ENCODE peak calls at places on chromosome 7, in ten cellular contexts. C, K, N, D, V, L, O, Q, I and B are unnamed samples.

GRCh38 chr7:69598081-69598486 is at the start of gene AUTS2:
- DNase-seq in C (peak), D (no peak), N (peak), Q (peak), V (peak), O (peak), I (peak), L (peak), K (peak), B (peak)

GRCh38 chr7:75925717-75926435 is 10.9 kb downstream of the POR start:
- DNase-seq in I (no peak), Q (no peak), N (no peak), O (no peak), V (no peak), C (no peak), L (no peak), D (no peak), K (no peak), B (no peak)

GRCh38 chr7:90461216-90461615 is 8.2 kb upstream of the PTTG1IP2 start:
- DNase-seq in O (no peak), D (no peak), I (no peak), Q (no peak), C (no peak), V (no peak), K (no peak), L (no peak), N (no peak), B (no peak)

GRCh38 chr7:41107938-41108448 is 594.9 kb downstream of the INHBA start:
- DNase-seq in K (no peak), C (no peak), O (no peak), I (no peak), Q (no peak), D (no peak), V (no peak), N (no peak), L (peak), B (no peak)

GRCh38 chr7:66190504-66190857 is 14.7 kb upstream of the TPST1 start:
- DNase-seq in N (no peak), K (no peak), I (no peak), Q (no peak), L (no peak), D (no peak), V (no peak), C (no peak), O (no peak), B (no peak)

GRCh38 chr7:114356133-114356532 is 58.5 kb upstream of the FOXP2 start:
- DNase-seq in V (no peak), D (no peak), N (no peak), O (no peak), L (no peak), C (no peak), K (no peak), Q (no peak), I (no peak), B (no peak)

GRCh38 chr7:139367438-139368155 is 7.9 kb downstream of the LUC7L2 start:
- DNase-seq in K (no peak), D (no peak), O (no peak), L (no peak), Q (no peak), V (no peak), I (no peak), C (no peak), N (no peak), B (no peak)

GRCh38 chr7:133650067-133650466 is 397.2 kb downstream of the EXOC4 start:
- DNase-seq in K (no peak), V (no peak), L (no peak), O (no peak), I (no peak), C (no peak), D (no peak), N (no peak), Q (no peak), B (no peak)

GRCh38 chr7:51229620-51230323 is 86.8 kb downstream of the COBL start:
- DNase-seq in K (no peak), I (no peak), V (no peak), N (no peak), L (no peak), Q (no peak), D (no peak), O (no peak), C (no peak), B (no peak)

GRCh38 chr7:142508251-142508650 is 241.0 kb upstream of the PRSS1 start:
- DNase-seq in O (peak), L (no peak), C (no peak), V (no peak), Q (no peak), D (peak), N (no peak), K (peak), I (no peak), B (no peak)

GRCh38 chr7:84783161-84783803 is 403.6 kb downstream of the SEMA3D start:
- DNase-seq in L (no peak), O (no peak), D (no peak), V (no peak), C (no peak), I (no peak), Q (no peak), K (no peak), N (no peak), B (no peak)

GRCh38 chr7:108158766-108159165 is 28.6 kb upstream of the LAMB4 start:
- DNase-seq in D (no peak), V (no peak), N (no peak), Q (no peak), K (no peak), C (no peak), L (no peak), I (no peak), O (no peak), B (no peak)

GRCh38 chr7:133480868-133481267 is 228.0 kb downstream of the EXOC4 start:
- DNase-seq in C (no peak), O (no peak), V (no peak), K (no peak), L (no peak), I (no peak), Q (no peak), N (no peak), D (no peak), B (no peak)

GRCh38 chr7:12729112-12729511 is 41.7 kb downstream of the ARL4A start:
- DNase-seq in D (no peak), V (peak), L (peak), C (peak), Q (peak), N (no peak), O (peak), K (peak), I (peak), B (peak)

GRCh38 chr7:132977234-132977633 is 104.7 kb downstream of the CHCHD3 start:
- DNase-seq in O (no peak), N (no peak), Q (no peak), K (no peak), C (no peak), D (no peak), I (no peak), L (no peak), V (no peak), B (no peak)

GRCh38 chr7:73995330-73995729 is 32.6 kb upstream of the ELN start:
- DNase-seq in N (no peak), V (no peak), Q (no peak), I (no peak), K (no peak), C (no peak), L (no peak), D (no peak), O (no peak), B (no peak)

GRCh38 chr7:6462094-6462493 is 14.3 kb upstream of the DAGLB start:
- DNase-seq in L (no peak), D (no peak), K (no peak), N (no peak), V (no peak), C (no peak), O (no peak), I (no peak), Q (no peak), B (no peak)

GRCh38 chr7:134493091-134493490 is 34.2 kb upstream of the AKR1B1 start:
- DNase-seq in Q (no peak), V (no peak), D (no peak), O (no peak), I (no peak), L (no peak), C (no peak), K (no peak), N (no peak), B (no peak)

GRCh38 chr7:116180302-116180701 is 30.0 kb upstream of the TES start:
- DNase-seq in C (no peak), Q (no peak), L (peak), D (peak), V (peak), K (no peak), N (peak), O (no peak), I (peak), B (no peak)

GRCh38 chr7:134188311-134188710 is 61.2 kb downstream of the LRGUK start:
- DNase-seq in K (no peak), C (no peak), D (no peak), O (no peak), N (no peak), Q (no peak), I (no peak), V (no peak), L (no peak), B (no peak)

GRCh38 chr7:91140982-91141381 is 123.3 kb upstream of the FZD1 start:
- DNase-seq in O (no peak), D (no peak), N (no peak), C (no peak), I (no peak), K (no peak), V (no peak), L (no peak), Q (no peak), B (no peak)

GRCh38 chr7:1368682-1369571 is 90.3 kb downstream of the MICALL2 start:
- DNase-seq in L (peak), Q (no peak), N (no peak), I (no peak), C (no peak), D (peak), K (no peak), O (no peak), V (peak), B (no peak)

GRCh38 chr7:74409571-74409970 is 44.1 kb upstream of the GTF2IRD1 start:
- DNase-seq in N (no peak), L (no peak), O (no peak), C (no peak), K (no peak), D (no peak), I (no peak), V (no peak), Q (no peak), B (no peak)

GRCh38 chr7:115033917-115034459 is 112.1 kb downstream of the MDFIC start:
- DNase-seq in N (no peak), I (no peak), C (no peak), V (no peak), Q (no peak), O (no peak), D (no peak), K (no peak), L (no peak), B (no peak)

GRCh38 chr7:139855498-139856270 is 26.6 kb downstream of the TBXAS1 start:
- DNase-seq in Q (no peak), K (peak), V (no peak), L (no peak), O (no peak), N (no peak), D (no peak), I (no peak), C (no peak), B (no peak)

GRCh38 chr7:36441344-36442022 is 51.8 kb downstream of the ANLN start:
- DNase-seq in I (no peak), K (no peak), L (no peak), V (no peak), O (no peak), N (no peak), C (no peak), D (no peak), Q (no peak), B (no peak)

GRCh38 chr7:111138196-111138569 is 47.3 kb downstream of the LRRN3 start:
- DNase-seq in V (no peak), O (no peak), D (peak), C (no peak), Q (no peak), L (no peak), I (peak), K (peak), N (peak), B (no peak)

GRCh38 chr7:139709460-139709859 is 68.3 kb downstream of the HIPK2 start:
- DNase-seq in L (no peak), N (no peak), C (no peak), K (peak), D (no peak), I (no peak), O (peak), V (peak), Q (no peak), B (no peak)

GRCh38 chr7:114944742-114945625 is 23.1 kb downstream of the MDFIC start:
- DNase-seq in V (no peak), L (no peak), I (no peak), Q (peak), N (no peak), D (no peak), O (peak), K (peak), C (peak), B (peak)

GRCh38 chr7:105336009-105336408 is 52.7 kb downstream of the SRPK2 start:
- DNase-seq in N (no peak), L (no peak), I (no peak), Q (no peak), D (no peak), V (peak), C (no peak), O (no peak), K (no peak), B (no peak)

GRCh38 chr7:2084781-2085505 is 147.8 kb downstream of the MAD1L1 start:
- DNase-seq in I (no peak), N (no peak), V (no peak), D (no peak), O (no peak), K (no peak), Q (no peak), L (no peak), C (no peak), B (no peak)

GRCh38 chr7:32660936-32661335 is 165.6 kb downstream of the AVL9 start:
- DNase-seq in C (no peak), D (no peak), Q (no peak), K (no peak), O (no peak), V (no peak), I (no peak), N (no peak), L (no peak), B (no peak)

GRCh38 chr7:144534655-144535395 is 131.3 kb upstream of the NOBOX start:
- DNase-seq in D (no peak), I (no peak), V (no peak), K (no peak), O (no peak), L (no peak), Q (no peak), C (no peak), N (no peak), B (no peak)

DNA sequence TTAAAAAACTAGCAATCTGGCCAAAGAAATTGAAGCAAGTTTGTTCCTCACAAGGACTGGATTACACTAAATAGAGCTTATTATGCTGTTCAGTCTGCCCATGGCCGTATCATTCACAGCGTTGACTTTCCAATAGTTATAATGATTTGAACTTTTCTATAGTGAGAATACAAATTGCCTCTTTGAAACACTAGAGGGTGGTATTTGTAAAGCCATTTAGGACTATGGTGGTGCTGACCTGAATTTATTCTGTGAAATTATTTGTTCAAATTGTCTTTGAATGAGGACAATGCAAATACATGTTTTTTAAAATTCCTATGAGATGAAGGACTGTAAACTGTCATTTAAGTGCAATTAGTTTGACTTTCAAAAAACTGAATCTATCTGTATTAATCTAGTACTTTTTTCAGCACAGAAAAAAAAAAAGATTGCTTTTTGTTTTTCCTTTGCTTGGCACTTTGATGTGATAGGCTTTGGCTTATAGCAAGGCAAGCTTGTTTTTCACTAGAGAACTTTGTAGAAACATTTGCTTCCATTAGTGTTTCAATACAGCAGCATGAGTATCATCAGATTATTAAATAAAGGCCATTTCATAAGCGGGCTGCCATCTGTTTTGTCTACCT is 122.6 kb upstream of the TMEM229A start:
- DNase-seq in N (no peak), C (no peak), D (peak), I (no peak), O (no peak), L (peak), K (no peak), V (peak), Q (no peak), B (no peak)
- TF ChIP-seq CTCF in N (peak), C (peak), D (peak), I (peak), O (peak), L (peak), K (peak), V (peak), Q (no peak), B (peak)

DNA sequence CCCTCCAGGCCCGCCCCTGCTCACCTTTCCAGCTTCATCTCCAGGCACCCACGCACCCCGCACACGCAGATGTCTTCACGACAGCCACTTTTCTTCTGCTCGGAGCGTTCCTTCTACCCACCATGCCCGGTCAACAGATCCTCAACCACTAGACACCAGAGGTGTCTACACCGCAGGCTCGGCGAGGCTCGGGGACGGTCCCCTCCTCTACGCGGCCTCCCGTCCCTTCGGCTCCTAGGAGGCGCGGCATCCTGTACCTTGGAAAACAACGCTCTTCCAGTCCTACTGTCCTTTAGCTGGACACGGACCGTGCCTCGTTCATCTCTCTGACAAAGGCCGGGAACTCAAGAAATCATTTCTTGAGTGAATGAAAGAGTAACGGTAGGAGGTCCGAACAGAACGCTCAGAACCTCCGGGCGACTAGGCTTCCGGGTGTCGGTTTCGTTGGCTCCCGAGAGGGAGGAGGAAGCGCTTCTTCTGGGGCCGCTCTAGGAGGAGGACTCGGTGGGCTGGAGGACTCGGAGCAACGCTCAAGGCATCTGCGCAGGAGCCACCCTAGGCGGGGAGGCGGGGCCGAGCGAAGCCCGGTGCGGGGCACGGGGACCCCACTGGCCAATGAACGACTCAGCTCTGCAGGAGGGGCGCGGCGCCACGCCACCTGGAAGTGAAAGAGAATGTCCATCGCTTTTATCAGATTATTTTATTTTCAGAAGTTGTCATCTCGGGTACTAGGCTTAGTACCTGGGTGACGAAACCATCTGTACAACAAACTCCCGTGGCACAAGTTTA is 7.2 kb upstream of the FIS1 start:
- DNase-seq in V (peak), N (peak), O (peak), K (peak), I (peak), L (peak), C (peak), Q (peak), D (peak), B (peak)
- TF ChIP-seq POLR2AphosphoS5 in V (peak), N (peak), O (peak), K (peak), I (peak), L (peak), C (peak), Q (peak), D (peak), B (no peak)

GRCh38 chr7:31061185-31061584 is 9.1 kb downstream of the ADCYAP1R1 start:
- DNase-seq in Q (no peak), L (peak), D (no peak), V (peak), I (no peak), N (no peak), C (no peak), O (no peak), K (no peak), B (no peak)

GRCh38 chr7:31058122-31058521 is 6.0 kb downstream of the ADCYAP1R1 start:
- DNase-seq in N (no peak), I (no peak), O (no peak), V (no peak), Q (no peak), C (no peak), L (no peak), D (no peak), K (no peak), B (no peak)

GRCh38 chr7:31058688-31059087 is 6.6 kb downstream of the ADCYAP1R1 start:
- DNase-seq in L (no peak), N (no peak), I (no peak), C (no peak), Q (no peak), O (no peak), D (no peak), V (no peak), K (no peak), B (no peak)

GRCh38 chr7:31056775-31057346 is 4.8 kb downstream of the ADCYAP1R1 start:
- DNase-seq in Q (no peak), N (no peak), D (peak), V (no peak), C (no peak), K (no peak), O (no peak), I (no peak), L (no peak), B (no peak)

DNA sequence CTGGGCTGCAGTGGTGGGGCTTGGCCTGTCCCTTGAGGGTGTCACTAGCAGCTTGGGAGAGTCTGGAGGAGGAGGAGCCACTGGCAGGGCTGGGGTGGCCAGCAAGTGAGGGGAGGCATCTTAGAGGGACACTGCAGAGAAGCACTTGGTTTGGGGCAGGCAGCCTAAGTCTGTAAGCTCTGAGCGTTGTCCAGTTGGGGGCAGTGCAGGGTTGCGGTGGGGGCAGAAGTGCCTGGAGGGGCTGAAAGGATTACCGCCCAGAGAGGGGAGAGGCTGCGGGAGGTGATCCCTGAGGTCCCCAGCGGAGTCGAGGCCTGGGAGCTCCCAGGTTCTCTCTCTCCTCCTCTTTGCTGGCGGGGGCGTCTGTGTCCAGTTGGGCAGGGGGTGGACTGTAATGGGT is 7.4 kb downstream of the ADCYAP1R1 start:
- DNase-seq in C (no peak), N (no peak), V (peak), I (no peak), Q (peak), O (no peak), K (no peak), D (no peak), L (no peak), B (no peak)
- TF ChIP-seq CTCF in C (no peak), N (peak), V (no peak), I (no peak), Q (no peak), O (no peak), K (no peak), D (peak), L (no peak), B (no peak)

DNA sequence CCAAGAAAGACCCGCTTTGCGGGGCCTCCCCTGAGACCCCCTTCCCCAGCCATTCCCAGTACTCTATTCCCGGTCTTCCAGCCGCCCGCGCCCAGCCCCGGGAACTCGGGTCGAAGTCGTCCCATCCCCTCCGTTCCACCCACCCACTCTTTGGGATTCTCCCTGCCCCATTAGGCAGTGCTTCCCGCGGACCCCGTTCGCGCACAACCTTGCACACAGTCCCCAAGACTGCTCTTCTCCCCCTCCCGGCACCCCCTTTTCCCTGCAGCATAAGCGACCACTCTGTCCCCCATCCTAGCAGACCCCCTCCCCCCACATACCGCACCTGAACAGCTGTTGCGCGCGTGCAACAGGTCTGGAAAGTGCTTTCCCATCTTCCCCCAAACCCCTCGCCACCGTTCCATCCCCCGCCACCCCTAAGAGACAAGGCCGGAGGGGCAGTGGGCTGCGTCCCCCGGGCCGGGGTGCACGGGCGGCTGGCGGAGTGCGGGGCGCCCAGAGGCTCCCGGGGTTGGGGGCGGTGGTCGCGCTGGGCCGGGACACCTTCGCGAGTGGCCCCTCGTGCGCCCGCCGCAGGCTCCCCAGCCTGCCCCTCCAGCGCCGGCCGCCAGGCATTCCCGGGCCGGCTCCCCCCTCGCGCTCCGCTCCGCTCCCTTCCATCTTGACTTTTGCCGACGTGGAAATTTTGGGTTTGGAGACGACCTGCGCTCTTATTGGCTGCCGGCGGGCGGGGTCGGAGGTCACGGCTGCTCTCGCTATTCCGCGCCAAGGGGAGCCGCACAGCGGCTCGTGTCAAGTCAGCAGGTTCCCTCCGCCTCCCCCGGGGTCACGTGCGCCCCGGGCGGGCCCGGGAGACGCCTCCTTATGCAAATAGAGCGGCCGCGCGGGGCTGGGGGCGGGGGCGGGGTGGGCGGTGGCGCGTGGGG is 201.2 kb upstream of the NFE2L3 start:
- DNase-seq in C (peak), K (peak), O (peak), I (peak), N (no peak), L (peak), D (peak), Q (peak), V (peak), B (peak)
- TF ChIP-seq POLR2AphosphoS5 in C (no peak), K (no peak), O (peak), I (peak), N (no peak), L (no peak), D (no peak), Q (no peak), V (no peak), B (no peak)